ENCODE peak calls at places on chromosomes 13 and 19, in ten cellular contexts. X is neural progenitor cell, G is left ventricle myocardium inferior, S is uterus, M is brain microvascular endothelial cell, K is HCT116, Y is DND-41, O is IMR-90, F is dorsolateral prefrontal cortex, V is pancreas. Z is an unnamed sample. For H3K27me3, the result is how much of the 10 kb centered on the place peaks cover.

GRCh38 chr13:77902319-77902963 is 16.2 kb downstream of the EDNRB start:
- DNase-seq in X (no peak), G (no peak), S (no peak), M (no peak), K (no peak), Y (no peak), O (no peak), F (no peak), V (no peak), Z (no peak)

GRCh38 chr13:92826197-92826596 is 400.4 kb upstream of the GPC6 start:
- DNase-seq in X (no peak), G (no peak), S (no peak), M (no peak), K (no peak), Y (no peak), O (no peak), F (no peak), V (no peak), Z (no peak)

GRCh38 chr13:59837101-59837500 is 326.6 kb downstream of the DIAPH3 start:
- DNase-seq in X (no peak), G (no peak), S (no peak), M (no peak), K (no peak), Y (no peak), O (no peak), F (no peak), V (no peak), Z (no peak)

GRCh38 chr13:29707876-29708543 is 112.5 kb upstream of the SLC7A1 start:
- DNase-seq in X (peak), G (no peak), S (no peak), M (peak), K (peak), Y (peak), O (peak), F (no peak), V (peak), Z (peak)

GRCh38 chr19:48330012-48330681 is 4.8 kb downstream of the EMP3 start:
- DNase-seq in X (peak), G (peak), S (peak), M (no peak), K (no peak), Y (peak), O (no peak), F (peak), V (peak), Z (peak)

GRCh38 chr13:59464926-59465325 is 698.8 kb downstream of the DIAPH3 start:
- DNase-seq in X (no peak), G (no peak), S (no peak), M (no peak), K (no peak), Y (no peak), O (no peak), F (no peak), V (no peak), Z (no peak)

GRCh38 chr13:41064493-41064892 is 3.2 kb downstream of the WBP4 start:
- DNase-seq in X (no peak), G (no peak), S (no peak), M (no peak), K (no peak), Y (no peak), O (peak), F (no peak), V (no peak), Z (no peak)

GRCh38 chr19:17370026-17370587 is 7.0 kb downstream of the PLVAP start:
- DNase-seq in X (no peak), G (no peak), S (no peak), M (no peak), K (no peak), Y (no peak), O (peak), F (no peak), V (no peak), Z (no peak)

GRCh38 chr13:30002577-30002976 is 152.2 kb upstream of the UBL3 start:
- DNase-seq in X (no peak), G (no peak), S (no peak), M (peak), K (no peak), Y (no peak), O (peak), F (no peak), V (no peak), Z (no peak)

GRCh38 chr13:100951031-100951430 is 276.4 kb upstream of the TMTC4 start:
- DNase-seq in X (no peak), G (no peak), S (no peak), M (no peak), K (no peak), Y (no peak), O (no peak), F (no peak), V (no peak), Z (no peak)

GRCh38 chr19:866769-867300 is 7.4 kb downstream of the CFD start:
- DNase-seq in X (no peak), G (no peak), S (no peak), M (no peak), K (no peak), Y (no peak), O (no peak), F (no peak), V (no peak), Z (no peak)

GRCh38 chr19:13848811-13849241 is 28.1 kb upstream of the NANOS3 start:
- DNase-seq in X (no peak), G (no peak), S (no peak), M (no peak), K (no peak), Y (no peak), O (no peak), F (no peak), V (no peak), Z (no peak)

GRCh38 chr19:2043269-2043641 is 7.8 kb downstream of the MKNK2 start:
- DNase-seq in X (peak), G (no peak), S (peak), M (no peak), K (no peak), Y (no peak), O (no peak), F (no peak), V (peak), Z (no peak)

GRCh38 chr13:84574851-84575250 is 692.6 kb upstream of the SLITRK1 start:
- DNase-seq in X (no peak), G (no peak), S (no peak), M (peak), K (no peak), Y (no peak), O (peak), F (no peak), V (no peak), Z (no peak)

GRCh38 chr19:2332341-2333026 is 4.0 kb downstream of the SPPL2B start:
- DNase-seq in X (no peak), G (peak), S (no peak), M (no peak), K (no peak), Y (peak), O (no peak), F (no peak), V (peak), Z (peak)

GRCh38 chr19:566403-566802 is 6.0 kb upstream of the BSG start:
- DNase-seq in X (no peak), G (no peak), S (peak), M (no peak), K (no peak), Y (no peak), O (peak), F (no peak), V (no peak), Z (no peak)

GRCh38 chr19:10419200-10419645 is 1.1 kb upstream of the PDE4A start:
- DNase-seq in X (peak), G (no peak), S (no peak), M (no peak), K (no peak), Y (peak), O (no peak), F (no peak), V (no peak), Z (no peak)
- H3K27me3 ChIP-seq in X (half or more), G (half or more), S (under half), M (under half), K (under half), Y (half or more), O (under half), F (under half), V (under half), Z (half or more)

DNA sequence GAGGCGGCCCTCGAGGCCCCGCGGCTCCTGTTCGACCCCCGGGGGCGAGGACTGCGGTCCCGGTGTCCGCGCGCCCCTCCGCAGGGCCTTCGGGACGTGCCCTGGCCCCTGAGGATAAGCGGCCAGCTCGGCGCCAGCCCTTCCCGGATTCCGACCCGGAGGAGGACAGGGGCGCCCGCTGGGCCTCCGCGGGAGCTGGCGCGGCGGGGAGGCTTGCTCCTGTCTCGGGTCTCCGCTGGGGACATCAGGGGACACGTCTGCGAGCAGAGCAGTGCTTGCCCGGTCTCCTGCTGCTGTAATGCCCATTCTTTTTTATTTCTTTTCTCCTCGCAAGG is 828 bp downstream of the B3GLCT start:
- DNase-seq in X (peak), G (peak), S (peak), M (peak), K (no peak), Y (peak), O (no peak), F (peak), V (peak), Z (peak)
- TF ChIP-seq CTCF in X (no peak), G (no peak), S (no peak), M (no peak), K (no peak), Y (no peak), O (no peak), F (no peak), V (no peak), Z (no peak)

DNA sequence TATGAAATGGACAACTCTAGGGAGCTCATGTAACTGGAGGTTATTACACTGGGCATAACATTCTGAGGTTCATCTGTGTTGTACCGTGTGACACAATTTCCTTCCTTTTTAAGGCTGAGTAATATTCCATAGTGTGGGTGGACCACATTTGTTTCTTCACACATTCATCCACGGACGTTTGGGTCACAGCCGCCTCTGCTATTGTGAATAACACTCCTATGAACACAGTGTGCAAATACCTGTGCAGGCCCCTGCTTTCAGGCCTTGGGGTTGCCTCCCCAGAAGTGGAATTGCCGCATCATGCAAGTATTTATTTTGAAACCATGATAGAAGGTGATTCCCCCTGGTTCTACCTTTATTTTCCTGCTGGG is 63.4 kb upstream of the MCF2L start:
- DNase-seq in X (no peak), G (no peak), S (no peak), M (no peak), K (no peak), Y (no peak), O (no peak), F (no peak), V (no peak), Z (no peak)
- H3K27me3 ChIP-seq in X (under half), G (under half), S (under half), M (under half), K (under half), Y (under half), O (half or more), F (under half), V (under half), Z (under half)

GRCh38 chr19:8552810-8553209 is 24.4 kb downstream of the MYO1F start:
- DNase-seq in X (peak), G (no peak), S (no peak), M (peak), K (peak), Y (peak), O (peak), F (no peak), V (no peak), Z (no peak)

GRCh38 chr19:8545743-8546142 is 31.5 kb downstream of the MYO1F start:
- DNase-seq in X (no peak), G (no peak), S (no peak), M (no peak), K (no peak), Y (no peak), O (no peak), F (no peak), V (no peak), Z (no peak)

GRCh38 chr19:8544168-8544567 is 30.2 kb upstream of the ZNF414 start:
- DNase-seq in X (no peak), G (no peak), S (no peak), M (no peak), K (no peak), Y (no peak), O (no peak), F (no peak), V (no peak), Z (no peak)

GRCh38 chr19:8550070-8550469 is 27.2 kb downstream of the MYO1F start:
- DNase-seq in X (no peak), G (no peak), S (no peak), M (no peak), K (no peak), Y (no peak), O (no peak), F (no peak), V (no peak), Z (no peak)
- TF ChIP-seq CTCF in X (no peak), G (no peak), S (no peak), M (no peak), K (no peak), Y (no peak), O (no peak), F (no peak), V (no peak), Z (no peak)

DNA sequence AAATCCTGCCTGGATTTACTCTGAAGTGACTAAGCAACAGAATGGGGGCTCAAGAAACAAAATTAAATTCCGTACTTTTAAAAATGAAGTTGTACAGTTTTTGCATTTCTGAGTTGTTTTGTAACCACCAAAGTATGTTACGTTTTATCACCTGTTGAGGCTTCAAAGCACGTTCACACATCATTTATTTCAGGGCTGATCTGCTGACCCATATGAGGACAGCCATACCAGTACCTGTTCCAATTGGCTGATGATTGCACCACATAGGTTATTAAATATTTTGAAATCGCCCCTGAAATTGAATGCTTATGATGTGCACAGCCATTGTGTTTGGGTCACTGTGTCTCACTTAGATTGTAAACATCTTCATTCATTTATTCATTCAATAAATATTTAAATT is 72.0 kb upstream of the FLT1 start:
- DNase-seq in X (no peak), G (no peak), S (no peak), M (no peak), K (no peak), Y (no peak), O (no peak), F (no peak), V (no peak), Z (no peak)
- H3K27me3 ChIP-seq in X (under half), G (under half), S (under half), M (under half), K (under half), Y (under half), O (under half), F (under half), V (under half), Z (under half)